ENCODE peak calls at places on chromosomes 5 and 9, in seven cellular contexts. K is left lung; C is body of pancreas; A is foreskin keratinocyte; Q is heart left ventricle; F is CD8-positive, alpha-beta T cell; E is upper lobe of left lung. R is an unnamed sample. For H3K27me3 and H3K4me1, the result is how much of the 10 kb centered on the place peaks cover.

GRCh38 chr9:33703430-33704096 is 91.8 kb upstream of the PRSS3 start:
- ATAC-seq in K (no peak), C (no peak), A (no peak), Q (no peak), F (no peak), E (no peak), R (no peak)

GRCh38 chr5:169094586-169095409 is 206.1 kb downstream of the SLIT3 start:
- ATAC-seq in K (no peak), C (no peak), A (peak), Q (no peak), F (no peak), E (no peak), R (no peak)

GRCh38 chr5:37640088-37640487 is 199.8 kb downstream of the GDNF start:
- ATAC-seq in K (no peak), C (no peak), A (no peak), Q (no peak), F (no peak), E (no peak), R (no peak)

GRCh38 chr9:80811003-80811402 is 878.3 kb downstream of the TLE1 start:
- ATAC-seq in K (no peak), C (no peak), A (peak), Q (no peak), F (no peak), E (no peak), R (no peak)

GRCh38 chr9:93820667-93821306 is 134.4 kb downstream of the BARX1 start:
- ATAC-seq in K (no peak), C (no peak), A (no peak), Q (no peak), F (no peak), E (no peak), R (no peak)

GRCh38 chr9:16640649-16641048 is 229.8 kb downstream of the BNC2 start:
- ATAC-seq in K (no peak), C (no peak), A (no peak), Q (no peak), F (no peak), E (no peak), R (no peak)

GRCh38 chr5:154523704-154524103 is 45.7 kb upstream of the HAND1 start:
- ATAC-seq in K (peak), C (no peak), A (peak), Q (peak), F (no peak), E (no peak), R (no peak)

GRCh38 chr9:15430920-15431844 is 8.5 kb downstream of the SNAPC3 start:
- ATAC-seq in K (peak), C (no peak), A (peak), Q (peak), F (no peak), E (peak), R (no peak)

GRCh38 chr5:36052542-36052941 is 14.1 kb downstream of the UGT3A2 start:
- ATAC-seq in K (no peak), C (no peak), A (peak), Q (no peak), F (no peak), E (no peak), R (no peak)

GRCh38 chr5:64625678-64626077 is 64.6 kb upstream of the SHISAL2B start:
- ATAC-seq in K (no peak), C (no peak), A (no peak), Q (no peak), F (no peak), E (no peak), R (no peak)

GRCh38 chr9:77601476-77602056 is 46.6 kb downstream of the GNA14 start:
- ATAC-seq in K (no peak), C (no peak), A (no peak), Q (no peak), F (no peak), E (no peak), R (no peak)

GRCh38 chr5:177509991-177510566 is 453 bp upstream of the DOK3 start:
- ATAC-seq in K (peak), C (no peak), A (no peak), Q (no peak), F (no peak), E (peak), R (no peak)

GRCh38 chr9:133910855-133911514 is 81.1 kb downstream of the VAV2 start:
- ATAC-seq in K (peak), C (peak), A (peak), Q (no peak), F (no peak), E (no peak), R (no peak)

GRCh38 chr9:122158202-122158601 is 1.4 kb downstream of the NDUFA8 start:
- ATAC-seq in K (no peak), C (no peak), A (peak), Q (peak), F (peak), E (no peak), R (no peak)

GRCh38 chr5:10625700-10626472 is 62.0 kb downstream of the ANKRD33B start:
- ATAC-seq in K (no peak), C (no peak), A (no peak), Q (no peak), F (no peak), E (no peak), R (no peak)

GRCh38 chr5:1445895-1446601 is 808 bp upstream of the SLC6A3 start:
- ATAC-seq in K (peak), C (no peak), A (no peak), Q (no peak), F (no peak), E (peak), R (no peak)

GRCh38 chr5:91946870-91947269 is 563.8 kb upstream of the ARRDC3 start:
- ATAC-seq in K (no peak), C (no peak), A (no peak), Q (no peak), F (no peak), E (no peak), R (no peak)

GRCh38 chr5:151815051-151815450 is 43.3 kb downstream of the G3BP1 start:
- ATAC-seq in K (peak), C (no peak), A (no peak), Q (no peak), F (no peak), E (no peak), R (no peak)

GRCh38 chr9:35338561-35339274 is 151.2 kb upstream of the RUSC2 start:
- ATAC-seq in K (no peak), C (no peak), A (peak), Q (no peak), F (no peak), E (no peak), R (no peak)

GRCh38 chr5:111735829-111736228 is 21.2 kb downstream of the NREP start:
- ATAC-seq in K (peak), C (no peak), A (peak), Q (peak), F (no peak), E (peak), R (peak)

GRCh38 chr9:117722108-117722761 is 18.0 kb downstream of the TLR4 start:
- ATAC-seq in K (no peak), C (no peak), A (no peak), Q (no peak), F (no peak), E (no peak), R (no peak)

GRCh38 chr5:134891473-134891872 is 13.5 kb upstream of the PCBD2 start:
- ATAC-seq in K (no peak), C (no peak), A (no peak), Q (no peak), F (no peak), E (no peak), R (no peak)

GRCh38 chr5:142003266-142003800 is 9.5 kb downstream of the GNPDA1 start:
- ATAC-seq in K (no peak), C (no peak), A (no peak), Q (no peak), F (no peak), E (no peak), R (no peak)

GRCh38 chr5:10825897-10826644 is 65.0 kb upstream of the DAP start:
- ATAC-seq in K (no peak), C (no peak), A (no peak), Q (no peak), F (no peak), E (no peak), R (no peak)

GRCh38 chr9:136152931-136153330 is 34.3 kb upstream of the TMEM250 start:
- ATAC-seq in K (no peak), C (no peak), A (no peak), Q (no peak), F (no peak), E (no peak), R (no peak)

GRCh38 chr5:147403659-147404640 is 105.9 kb downstream of the DPYSL3 start:
- ATAC-seq in K (peak), C (peak), A (peak), Q (peak), F (no peak), E (peak), R (peak)

GRCh38 chr9:37290366-37290765 is 132.1 kb upstream of the GRHPR start:
- ATAC-seq in K (no peak), C (no peak), A (no peak), Q (no peak), F (no peak), E (no peak), R (no peak)

GRCh38 chr5:36337592-36337991 is 35.9 kb upstream of the RANBP3L start:
- ATAC-seq in K (no peak), C (no peak), A (no peak), Q (no peak), F (no peak), E (no peak), R (no peak)

GRCh38 chr9:86685556-86685955 is 261.8 kb downstream of the GAS1 start:
- ATAC-seq in K (no peak), C (no peak), A (no peak), Q (no peak), F (no peak), E (no peak), R (no peak)
- H3K27me3 ChIP-seq in K (under half), C (under half), A (under half), Q (under half), F (under half), E (under half), R (under half)

GRCh38 chr9:88772602-88773001 is 218.7 kb upstream of the S1PR3 start:
- ATAC-seq in K (no peak), C (no peak), A (no peak), Q (no peak), F (no peak), E (no peak), R (no peak)
- H3K4me1 ChIP-seq in K (under half), C (under half), A (under half), Q (under half), F (under half), E (under half), R (under half)

GRCh38 chr5:139893873-139894272 is 98.3 kb downstream of the PSD2 start:
- ATAC-seq in K (no peak), C (no peak), A (no peak), Q (peak), F (no peak), E (no peak), R (no peak)
- H3K27me3 ChIP-seq in K (under half), C (under half), A (under half), Q (under half), F (under half), E (under half), R (under half)

GRCh38 chr5:173910215-173910614 is 22.1 kb downstream of the CPEB4 start:
- ATAC-seq in K (no peak), C (no peak), A (no peak), Q (no peak), F (no peak), E (no peak), R (no peak)
- H3K4me1 ChIP-seq in K (under half), C (half or more), A (under half), Q (under half), F (under half), E (under half), R (half or more)

DNA sequence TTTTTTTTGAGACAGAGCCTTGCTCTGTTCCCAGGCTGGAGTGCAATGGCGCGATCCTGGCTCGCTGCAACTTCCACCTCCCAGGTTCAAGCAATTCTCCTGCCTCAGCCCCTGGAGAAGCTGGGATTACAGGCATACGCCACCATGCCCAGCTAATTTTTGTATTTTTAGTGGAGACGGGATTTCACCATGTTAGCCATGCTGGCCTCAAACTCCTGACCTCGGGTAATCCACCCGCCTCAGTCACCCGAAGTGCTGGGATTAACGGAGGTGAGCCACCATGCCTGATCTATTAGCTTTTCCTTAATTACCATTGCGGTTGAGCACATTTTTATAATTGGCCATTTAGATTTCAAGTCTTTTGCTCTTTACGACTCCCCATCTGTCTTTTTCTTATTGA is 2.9 kb upstream of the FLT4 start:
- ATAC-seq in K (no peak), C (no peak), A (no peak), Q (no peak), F (no peak), E (no peak), R (no peak)
- H3K27me3 ChIP-seq in K (half or more), C (under half), A (under half), Q (under half), F (under half), E (under half), R (half or more)

GRCh38 chr9:30534458-30534857 is 1850.0 kb upstream of the ACO1 start:
- ATAC-seq in K (no peak), C (no peak), A (no peak), Q (no peak), F (no peak), E (no peak), R (no peak)
- H3K4me1 ChIP-seq in K (under half), C (under half), A (under half), Q (under half), F (under half), E (under half), R (under half)

GRCh38 chr5:77972545-77973252 is 196.6 kb upstream of the TBCA start:
- ATAC-seq in K (peak), C (no peak), A (peak), Q (no peak), F (no peak), E (peak), R (peak)
- H3K27me3 ChIP-seq in K (half or more), C (under half), A (half or more), Q (under half), F (under half), E (under half), R (half or more)

GRCh38 chr9:5832093-5832542 is 799 bp downstream of the ERMP1 start:
- ATAC-seq in K (no peak), C (no peak), A (peak), Q (peak), F (peak), E (peak), R (no peak)
- H3K4me1 ChIP-seq in K (under half), C (under half), A (under half), Q (under half), F (under half), E (under half), R (under half)